ENCODE peak calls at places on chromosomes 12 and 14, in eight cellular contexts. C is ovary; H is lower leg skin; T is A549; R is AG10803; G is naive thymus-derived CD4-positive, alpha-beta T cell; N is neural progenitor cell; X is pancreas. W is an unnamed sample.

GRCh38 chr14:32920696-32921276 is 17.9 kb upstream of the NPAS3 start:
- DNase-seq in H (no peak), T (no peak), C (no peak), N (no peak), G (no peak), R (no peak), X (no peak), W (no peak)

GRCh38 chr14:78970677-78971076 is 800.5 kb downstream of the NRXN3 start:
- DNase-seq in G (no peak), X (no peak), R (no peak), H (no peak), N (peak; percentile 31), T (no peak), C (no peak), W (no peak)

GRCh38 chr12:50960130-50960529 is 7.8 kb downstream of the HIGD1C start:
- DNase-seq in G (no peak), X (no peak), N (no peak), H (no peak), R (peak; percentile 16), T (no peak), C (no peak), W (no peak)

GRCh38 chr12:48615681-48616080 is 45.8 kb upstream of the LALBA start:
- DNase-seq in C (no peak), T (no peak), G (no peak), N (no peak), H (no peak), R (no peak), X (no peak), W (no peak)

GRCh38 chr12:111645433-111645832 is 40.3 kb downstream of the BRAP start:
- DNase-seq in G (no peak), X (no peak), H (no peak), T (peak; percentile 12), N (no peak), R (no peak), C (no peak), W (peak; percentile 48)

GRCh38 chr12:115267464-115267863 is 583.5 kb upstream of the TBX3 start:
- DNase-seq in N (no peak), H (no peak), R (peak; percentile 48), X (no peak), C (no peak), T (no peak), G (no peak), W (no peak)

GRCh38 chr12:77122236-77122635 is 56.9 kb upstream of the E2F7 start:
- DNase-seq in H (no peak), G (no peak), X (no peak), R (peak; percentile 95), C (no peak), T (peak; percentile 57), N (no peak), W (no peak)

GRCh38 chr14:100317897-100318808 is 5.0 kb upstream of the SLC25A47 start:
- DNase-seq in C (peak; percentile 79), G (peak; percentile 66), T (peak; percentile 63), R (peak; percentile 61), X (peak; percentile 51), H (no peak), N (peak; percentile 80), W (peak; percentile 72)

GRCh38 chr12:118430516-118430915 is 54.2 kb downstream of the SUDS3 start:
- DNase-seq in R (no peak), X (no peak), T (no peak), C (no peak), H (no peak), G (no peak), N (no peak), W (no peak)

GRCh38 chr12:4817813-4818212 is 91.9 kb upstream of the KCNA1 start:
- DNase-seq in X (no peak), R (no peak), H (no peak), G (no peak), T (no peak), C (no peak), N (no peak), W (no peak)

GRCh38 chr14:78606111-78606510 is 435.9 kb downstream of the NRXN3 start:
- DNase-seq in G (no peak), C (no peak), H (no peak), X (no peak), N (no peak), T (no peak), R (peak; percentile 97), W (no peak)

GRCh38 chr12:121444842-121445202 is 44.9 kb downstream of the RNF34 start:
- DNase-seq in N (no peak), C (no peak), H (no peak), G (no peak), T (no peak), X (no peak), R (no peak), W (no peak)

GRCh38 chr14:41606249-41607118 is at the start of gene LRFN5:
- DNase-seq in X (no peak), R (peak; percentile 31), H (peak; percentile 19), N (peak; percentile 67), T (no peak), G (no peak), C (peak; percentile 34), W (peak; percentile 29)

GRCh38 chr12:124507188-124508109 is 60.0 kb downstream of the NCOR2 start:
- DNase-seq in G (no peak), H (no peak), X (no peak), N (peak; percentile 33), T (no peak), C (no peak), R (peak; percentile 73), W (no peak)

GRCh38 chr12:57744194-57744776 is 554 bp upstream of the TSPAN31 start:
- DNase-seq in N (no peak), G (peak; percentile 63), H (peak; percentile 72), T (peak; percentile 94), X (peak; percentile 69), R (peak; percentile 82), C (peak; percentile 80), W (peak; percentile 81)

GRCh38 chr12:108912361-108912760 is 32.5 kb downstream of the DAO start:
- DNase-seq in H (no peak), T (no peak), G (no peak), N (no peak), X (no peak), C (no peak), R (no peak), W (no peak)

GRCh38 chr14:52033131-52033642 is 35.7 kb downstream of the NID2 start:
- DNase-seq in N (peak; percentile 46), T (no peak), X (no peak), G (no peak), H (no peak), C (no peak), R (peak; percentile 74), W (no peak)

GRCh38 chr12:16880864-16881285 is 274.9 kb upstream of the LMO3 start:
- DNase-seq in R (no peak), C (no peak), T (peak; percentile 12), N (peak; percentile 36), G (no peak), X (peak; percentile 31), H (no peak), W (no peak)

GRCh38 chr12:124451637-124452243 is 115.7 kb downstream of the NCOR2 start:
- DNase-seq in T (no peak), C (no peak), N (no peak), X (no peak), R (no peak), H (no peak), G (no peak), W (no peak)

GRCh38 chr12:12660201-12660600 is 35.8 kb downstream of the GPR19 start:
- DNase-seq in H (no peak), R (no peak), C (no peak), G (no peak), N (no peak), T (no peak), X (no peak), W (no peak)

DNA sequence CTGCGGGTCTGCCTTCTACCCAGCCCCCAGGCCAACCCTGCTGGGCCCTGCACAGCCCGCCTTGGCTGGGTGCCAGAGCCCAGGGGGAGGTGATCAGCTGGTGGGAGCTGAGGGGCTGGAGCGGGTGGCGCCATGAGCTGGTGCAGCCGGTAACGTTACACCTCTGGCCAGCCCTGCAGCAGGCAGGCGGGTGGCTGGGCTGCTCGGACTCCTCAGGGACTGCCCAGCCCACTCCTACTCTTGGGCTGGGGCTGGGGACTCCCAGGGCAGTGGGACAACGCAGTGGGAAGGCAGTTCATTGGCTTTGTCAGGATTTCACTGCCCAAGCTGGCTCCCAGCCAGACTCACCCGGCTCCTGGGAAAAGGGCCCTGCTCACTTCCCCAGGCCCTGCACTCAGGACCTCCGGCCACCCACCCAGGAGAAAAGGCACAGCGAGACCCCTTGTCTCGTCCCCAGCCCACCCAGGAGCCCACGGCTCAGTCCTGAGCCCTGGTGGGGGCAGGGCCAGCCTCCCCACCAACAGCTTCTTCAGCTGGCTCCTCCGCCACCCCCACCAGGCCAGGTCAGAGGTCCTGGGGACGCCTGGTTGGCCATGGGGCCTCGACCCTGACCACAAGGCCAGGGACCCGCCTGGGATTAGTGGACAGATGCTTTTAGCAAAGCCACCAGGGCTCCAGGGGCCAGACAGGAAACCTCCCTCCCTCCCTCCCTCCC is 1.0 kb downstream of the PGF start:
- DNase-seq in T (no peak), N (peak; percentile 65), R (no peak), C (no peak), X (no peak), G (no peak), H (no peak), W (no peak)
- H3K4me3 ChIP-seq in T (no peak overlapping the region), N (no peak overlapping the region), R (peak overlapping the region; percentile 67), C (peak overlapping the region; percentile 23), X (no peak overlapping the region), G (no peak overlapping the region), H (no peak overlapping the region), W (peak overlapping the region; percentile 36)

GRCh38 chr12:21939435-21939834 is 1.8 kb downstream of the ABCC9 start:
- DNase-seq in T (no peak), N (peak; percentile 16), H (no peak), R (no peak), X (no peak), G (no peak), C (no peak), W (no peak)
- H3K4me3 ChIP-seq in T (no peak overlapping the region), N (no peak overlapping the region), H (no peak overlapping the region), R (no peak overlapping the region), X (no peak overlapping the region), G (no peak overlapping the region), C (peak overlapping the region; percentile 50), W (no peak overlapping the region)

GRCh38 chr12:78700565-78700964 is 164.0 kb upstream of the SYT1 start:
- DNase-seq in N (no peak), G (no peak), H (no peak), C (no peak), X (no peak), T (no peak), R (no peak), W (no peak)
- H3K4me3 ChIP-seq in N (no peak overlapping the region), G (no peak overlapping the region), H (no peak overlapping the region), C (no peak overlapping the region), X (no peak overlapping the region), T (no peak overlapping the region), R (no peak overlapping the region), W (no peak overlapping the region)

DNA sequence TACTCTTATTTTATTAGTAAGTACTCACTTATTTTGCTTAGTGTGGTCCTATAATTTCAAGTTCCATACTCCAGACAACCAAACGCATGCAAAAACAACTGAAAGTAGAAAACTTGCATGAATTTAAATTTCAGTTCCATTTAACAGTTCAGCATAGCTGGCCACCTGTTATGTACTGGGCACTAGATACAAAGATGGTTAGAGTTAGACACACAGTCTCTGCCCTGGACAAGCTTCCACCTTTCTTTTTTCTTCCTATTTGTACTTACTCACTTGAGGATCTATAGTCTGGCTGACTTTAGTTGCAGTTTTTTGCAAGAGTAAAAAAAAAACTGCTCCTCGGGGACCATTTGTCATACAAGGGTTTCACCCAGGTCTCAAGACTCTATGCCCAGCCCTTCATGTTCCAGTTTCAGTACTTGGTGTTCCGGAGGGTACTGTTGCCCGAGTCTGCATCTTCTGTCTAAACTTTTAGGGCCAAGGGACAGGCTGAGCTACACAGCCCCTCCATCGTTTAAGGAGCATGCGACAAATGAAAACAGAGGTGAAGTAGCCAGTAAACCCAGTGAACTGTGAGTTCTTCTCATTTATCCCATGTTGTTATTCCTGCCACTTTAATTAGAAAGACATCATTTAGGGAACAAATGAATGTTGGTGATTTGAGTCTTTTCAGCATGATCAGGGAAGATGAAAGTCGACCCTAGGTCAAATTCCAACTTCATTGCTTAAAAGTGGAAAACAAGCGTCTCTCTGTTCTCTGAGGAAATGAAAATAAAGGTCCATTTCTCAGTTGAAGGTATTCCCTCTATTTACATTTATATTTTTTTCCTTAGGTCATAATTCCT is 22.4 kb downstream of the RPGRIP1 start:
- DNase-seq in R (no peak), T (no peak), C (no peak), G (no peak), X (no peak), N (no peak), H (no peak), W (no peak)
- H3K4me3 ChIP-seq in R (no peak overlapping the region), T (no peak overlapping the region), C (no peak overlapping the region), G (no peak overlapping the region), X (no peak overlapping the region), N (no peak overlapping the region), H (no peak overlapping the region), W (no peak overlapping the region)